ENCODE peak calls at places on chromosome 3, in six cellular contexts. One of them, this sample, is unnamed. For H3K36me3, the result is how much of the 10 kb centered on the place peaks cover.

GRCh38 chr3:29240887-29241286 is 40.0 kb upstream of the RBMS3 start:
- DNase-seq in ascending aorta: no peak
- DNase-seq in GM23248: no peak
- DNase-seq in Peyer's patch: no peak
- DNase-seq in neural progenitor cell: no peak
- DNase-seq in astrocyte: no peak
- DNase-seq in this sample: no peak

GRCh38 chr3:160695906-160696305 is 18.9 kb downstream of the ARL14 start:
- DNase-seq in astrocyte: peak
- DNase-seq in neural progenitor cell: no peak
- DNase-seq in GM23248: peak
- DNase-seq in Peyer's patch: no peak
- DNase-seq in ascending aorta: no peak
- DNase-seq in this sample: no peak

GRCh38 chr3:120741837-120742197 is 499 bp downstream of the RABL3 start:
- DNase-seq in astrocyte: no peak
- DNase-seq in ascending aorta: no peak
- DNase-seq in GM23248: peak
- DNase-seq in neural progenitor cell: no peak
- DNase-seq in Peyer's patch: no peak
- DNase-seq in this sample: no peak

GRCh38 chr3:28050895-28051294 is 190.5 kb upstream of the CMC1 start:
- DNase-seq in neural progenitor cell: no peak
- DNase-seq in ascending aorta: no peak
- DNase-seq in GM23248: peak
- DNase-seq in Peyer's patch: peak
- DNase-seq in astrocyte: peak
- DNase-seq in this sample: no peak

GRCh38 chr3:160735801-160736200 is 20.2 kb upstream of the PPM1L start:
- DNase-seq in ascending aorta: no peak
- DNase-seq in Peyer's patch: no peak
- DNase-seq in neural progenitor cell: no peak
- DNase-seq in GM23248: no peak
- DNase-seq in astrocyte: no peak
- DNase-seq in this sample: no peak

GRCh38 chr3:71944482-71944881 is 159.5 kb upstream of the PROK2 start:
- DNase-seq in ascending aorta: no peak
- DNase-seq in GM23248: no peak
- DNase-seq in neural progenitor cell: no peak
- DNase-seq in astrocyte: no peak
- DNase-seq in Peyer's patch: no peak
- DNase-seq in this sample: no peak

GRCh38 chr3:66504761-66505641 is 4.2 kb upstream of the LRIG1 start:
- DNase-seq in GM23248: no peak
- DNase-seq in ascending aorta: no peak
- DNase-seq in neural progenitor cell: no peak
- DNase-seq in astrocyte: no peak
- DNase-seq in Peyer's patch: no peak
- DNase-seq in this sample: no peak

GRCh38 chr3:59756930-59757329 is 707.1 kb upstream of the CFAP20DC start:
- DNase-seq in GM23248: no peak
- DNase-seq in ascending aorta: no peak
- DNase-seq in astrocyte: no peak
- DNase-seq in neural progenitor cell: no peak
- DNase-seq in Peyer's patch: no peak
- DNase-seq in this sample: no peak

GRCh38 chr3:62888180-62888579 is 13.0 kb upstream of the CADPS start:
- DNase-seq in neural progenitor cell: peak
- DNase-seq in ascending aorta: no peak
- DNase-seq in Peyer's patch: no peak
- DNase-seq in astrocyte: no peak
- DNase-seq in GM23248: no peak
- DNase-seq in this sample: no peak

GRCh38 chr3:25021816-25022215 is 406.2 kb upstream of the RARB start:
- DNase-seq in astrocyte: peak
- DNase-seq in Peyer's patch: no peak
- DNase-seq in ascending aorta: no peak
- DNase-seq in GM23248: peak
- DNase-seq in neural progenitor cell: no peak
- DNase-seq in this sample: no peak

GRCh38 chr3:159451067-159451466 is 537.6 kb upstream of the IL12A start:
- DNase-seq in astrocyte: no peak
- DNase-seq in neural progenitor cell: no peak
- DNase-seq in Peyer's patch: no peak
- DNase-seq in ascending aorta: no peak
- DNase-seq in GM23248: peak
- DNase-seq in this sample: no peak

GRCh38 chr3:124552224-124552623 is 178.0 kb upstream of the UMPS start:
- DNase-seq in astrocyte: peak
- DNase-seq in GM23248: no peak
- DNase-seq in neural progenitor cell: no peak
- DNase-seq in Peyer's patch: peak
- DNase-seq in ascending aorta: no peak
- DNase-seq in this sample: no peak

GRCh38 chr3:44516230-44516629 is 38.8 kb upstream of the ZNF445 start:
- DNase-seq in ascending aorta: no peak
- DNase-seq in neural progenitor cell: no peak
- DNase-seq in GM23248: no peak
- DNase-seq in Peyer's patch: no peak
- DNase-seq in astrocyte: no peak
- DNase-seq in this sample: no peak

GRCh38 chr3:194323785-194324735 is 27.1 kb downstream of the CPN2 start:
- DNase-seq in ascending aorta: no peak
- DNase-seq in Peyer's patch: peak
- DNase-seq in GM23248: peak
- DNase-seq in astrocyte: peak
- DNase-seq in neural progenitor cell: peak
- DNase-seq in this sample: no peak

GRCh38 chr3:66816110-66816761 is 181.9 kb upstream of the KBTBD8 start:
- DNase-seq in astrocyte: peak
- DNase-seq in GM23248: peak
- DNase-seq in Peyer's patch: no peak
- DNase-seq in neural progenitor cell: peak
- DNase-seq in ascending aorta: no peak
- DNase-seq in this sample: no peak

GRCh38 chr3:66712210-66712609 is 211.4 kb upstream of the LRIG1 start:
- DNase-seq in astrocyte: no peak
- DNase-seq in GM23248: no peak
- DNase-seq in ascending aorta: no peak
- DNase-seq in neural progenitor cell: no peak
- DNase-seq in Peyer's patch: no peak
- DNase-seq in this sample: no peak

GRCh38 chr3:102114264-102114979 is 265.1 kb downstream of the NFKBIZ start:
- DNase-seq in ascending aorta: no peak
- DNase-seq in astrocyte: no peak
- DNase-seq in Peyer's patch: peak
- DNase-seq in neural progenitor cell: no peak
- DNase-seq in GM23248: no peak
- DNase-seq in this sample: no peak

GRCh38 chr3:16239082-16239770 is 25.5 kb downstream of the DPH3 start:
- DNase-seq in ascending aorta: no peak
- DNase-seq in astrocyte: no peak
- DNase-seq in Peyer's patch: no peak
- DNase-seq in neural progenitor cell: no peak
- DNase-seq in GM23248: peak
- DNase-seq in this sample: no peak

GRCh38 chr3:38421679-38422336 is 31.9 kb upstream of the ACVR2B start:
- DNase-seq in ascending aorta: no peak
- DNase-seq in Peyer's patch: no peak
- DNase-seq in neural progenitor cell: no peak
- DNase-seq in GM23248: no peak
- DNase-seq in astrocyte: no peak
- DNase-seq in this sample: no peak

GRCh38 chr3:67000006-67000405 is 1.9 kb downstream of the KBTBD8 start:
- DNase-seq in astrocyte: peak
- DNase-seq in GM23248: peak
- DNase-seq in Peyer's patch: no peak
- DNase-seq in ascending aorta: no peak
- DNase-seq in neural progenitor cell: no peak
- DNase-seq in this sample: no peak

GRCh38 chr3:14436954-14437281 is 34.5 kb downstream of the SLC6A6 start:
- DNase-seq in astrocyte: no peak
- DNase-seq in neural progenitor cell: no peak
- DNase-seq in Peyer's patch: no peak
- DNase-seq in GM23248: no peak
- DNase-seq in ascending aorta: no peak
- DNase-seq in this sample: no peak

GRCh38 chr3:148950806-148951205 is 40.5 kb upstream of the GYG1 start:
- DNase-seq in Peyer's patch: no peak
- DNase-seq in ascending aorta: no peak
- DNase-seq in astrocyte: no peak
- DNase-seq in GM23248: peak
- DNase-seq in neural progenitor cell: no peak
- DNase-seq in this sample: no peak

GRCh38 chr3:63763156-63763555 is 55.9 kb upstream of the C3orf49 start:
- DNase-seq in neural progenitor cell: no peak
- DNase-seq in Peyer's patch: no peak
- DNase-seq in ascending aorta: no peak
- DNase-seq in astrocyte: peak
- DNase-seq in GM23248: peak
- DNase-seq in this sample: no peak

GRCh38 chr3:123376451-123377172 is 72.3 kb downstream of the ADCY5 start:
- DNase-seq in neural progenitor cell: no peak
- DNase-seq in GM23248: no peak
- DNase-seq in Peyer's patch: peak
- DNase-seq in astrocyte: no peak
- DNase-seq in ascending aorta: no peak
- DNase-seq in this sample: no peak

GRCh38 chr3:10299175-10299574 is 6.4 kb upstream of the GHRL start:
- DNase-seq in Peyer's patch: no peak
- DNase-seq in GM23248: peak
- DNase-seq in neural progenitor cell: no peak
- DNase-seq in ascending aorta: no peak
- DNase-seq in astrocyte: no peak
- DNase-seq in this sample: no peak

GRCh38 chr3:124770341-124771082 is 40.3 kb downstream of the UMPS start:
- DNase-seq in GM23248: no peak
- DNase-seq in ascending aorta: no peak
- DNase-seq in astrocyte: no peak
- DNase-seq in neural progenitor cell: peak
- DNase-seq in Peyer's patch: no peak
- DNase-seq in this sample: no peak

GRCh38 chr3:147872568-147872967 is 463.4 kb downstream of the ZIC1 start:
- DNase-seq in neural progenitor cell: no peak
- DNase-seq in ascending aorta: no peak
- DNase-seq in astrocyte: no peak
- DNase-seq in Peyer's patch: no peak
- DNase-seq in GM23248: no peak
- DNase-seq in this sample: no peak

GRCh38 chr3:104388624-104389023 is 978.1 kb upstream of the ALCAM start:
- DNase-seq in ascending aorta: no peak
- DNase-seq in GM23248: no peak
- DNase-seq in Peyer's patch: no peak
- DNase-seq in astrocyte: peak
- DNase-seq in neural progenitor cell: no peak
- DNase-seq in this sample: no peak

GRCh38 chr3:5078151-5078550 is 43.9 kb upstream of the ARL8B start:
- DNase-seq in neural progenitor cell: no peak
- DNase-seq in Peyer's patch: peak
- DNase-seq in ascending aorta: no peak
- DNase-seq in GM23248: no peak
- DNase-seq in astrocyte: peak
- DNase-seq in this sample: no peak

GRCh38 chr3:11606865-11607440 is 36.8 kb downstream of the VGLL4 start:
- DNase-seq in Peyer's patch: no peak
- DNase-seq in neural progenitor cell: no peak
- DNase-seq in astrocyte: no peak
- DNase-seq in GM23248: peak
- DNase-seq in ascending aorta: no peak
- DNase-seq in this sample: no peak

GRCh38 chr3:111603679-111604643 is 8.8 kb upstream of the ZBED2 start:
- DNase-seq in Peyer's patch: no peak
- DNase-seq in neural progenitor cell: no peak
- DNase-seq in GM23248: no peak
- DNase-seq in astrocyte: no peak
- DNase-seq in ascending aorta: no peak
- DNase-seq in this sample: no peak
- H3K36me3 ChIP-seq in Peyer's patch: under half
- H3K36me3 ChIP-seq in neural progenitor cell: under half
- H3K36me3 ChIP-seq in GM23248: under half
- H3K36me3 ChIP-seq in astrocyte: under half
- H3K36me3 ChIP-seq in ascending aorta: under half
- H3K36me3 ChIP-seq in this sample: under half

GRCh38 chr3:52483577-52484495 is 11.3 kb upstream of the STAB1 start:
- DNase-seq in Peyer's patch: no peak
- DNase-seq in astrocyte: peak
- DNase-seq in neural progenitor cell: no peak
- DNase-seq in GM23248: peak
- DNase-seq in ascending aorta: no peak
- DNase-seq in this sample: no peak
- H3K36me3 ChIP-seq in Peyer's patch: under half
- H3K36me3 ChIP-seq in astrocyte: under half
- H3K36me3 ChIP-seq in neural progenitor cell: under half
- H3K36me3 ChIP-seq in GM23248: under half
- H3K36me3 ChIP-seq in ascending aorta: half or more
- H3K36me3 ChIP-seq in this sample: half or more

DNA sequence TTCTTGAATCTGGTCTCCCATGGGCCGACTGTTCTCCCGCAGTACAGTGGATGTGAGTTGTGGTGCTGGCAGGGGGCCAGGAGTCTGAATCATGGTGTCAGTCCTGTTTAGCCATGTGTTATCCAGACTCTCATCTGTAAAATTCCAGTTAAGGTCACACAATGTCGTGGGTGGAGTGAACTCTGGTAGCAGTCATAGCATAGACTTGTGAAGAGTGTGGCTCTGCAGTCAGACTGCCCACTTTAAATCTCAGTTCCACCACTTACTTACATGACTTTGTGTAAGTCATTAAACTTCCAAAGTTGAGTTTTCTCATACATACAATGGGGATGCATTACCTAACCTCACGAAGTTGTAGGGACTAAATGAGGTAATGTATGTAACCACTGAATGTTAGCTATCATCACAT is 93.7 kb downstream of the PCCB start:
- DNase-seq in ascending aorta: peak
- DNase-seq in astrocyte: peak
- DNase-seq in GM23248: peak
- DNase-seq in Peyer's patch: peak
- DNase-seq in neural progenitor cell: no peak
- DNase-seq in this sample: peak
- H3K36me3 ChIP-seq in ascending aorta: half or more
- H3K36me3 ChIP-seq in astrocyte: under half
- H3K36me3 ChIP-seq in GM23248: under half
- H3K36me3 ChIP-seq in Peyer's patch: under half
- H3K36me3 ChIP-seq in neural progenitor cell: under half
- H3K36me3 ChIP-seq in this sample: under half

DNA sequence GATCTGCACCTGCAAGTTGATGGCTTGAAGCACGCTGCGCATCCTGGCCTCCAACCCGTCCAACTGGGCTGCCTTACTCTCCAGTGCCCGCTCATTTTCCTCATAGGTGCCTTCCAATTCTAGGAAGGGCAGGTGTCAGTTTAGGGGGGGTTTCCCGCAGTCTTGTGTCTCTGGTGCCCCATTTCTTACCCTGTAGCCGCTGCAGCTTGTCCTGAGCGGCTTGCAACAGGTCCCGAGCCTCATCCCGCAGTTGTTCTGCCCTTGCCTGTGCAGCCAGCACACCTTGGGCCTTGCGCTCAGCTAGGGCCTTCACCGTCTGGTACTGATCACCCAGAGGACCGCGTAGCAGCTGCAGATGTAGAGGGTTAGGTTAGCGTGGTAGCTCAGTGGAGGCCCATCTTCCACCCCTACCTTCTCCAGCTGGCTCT is 635 bp upstream of the USP19 start:
- DNase-seq in GM23248: peak
- DNase-seq in astrocyte: no peak
- DNase-seq in Peyer's patch: peak
- DNase-seq in ascending aorta: no peak
- DNase-seq in neural progenitor cell: no peak
- DNase-seq in this sample: no peak
- H3K36me3 ChIP-seq in GM23248: under half
- H3K36me3 ChIP-seq in astrocyte: under half
- H3K36me3 ChIP-seq in Peyer's patch: under half
- H3K36me3 ChIP-seq in ascending aorta: half or more
- H3K36me3 ChIP-seq in neural progenitor cell: under half
- H3K36me3 ChIP-seq in this sample: half or more